ENCODE peak calls at places on chromosomes 3 and 15, in six cellular contexts. R, E, O, P, K and X are unnamed samples.

GRCh38 chr3:149625795-149626194 is 32.0 kb downstream of the WWTR1 start:
- DNase-seq in E (peak; percentile 60), P (no peak), O (no peak), K (no peak), R (no peak), X (no peak)

GRCh38 chr3:113495035-113495434 is 19.9 kb downstream of the SPICE1 start:
- DNase-seq in E (peak; percentile 47), K (peak; percentile 35), O (no peak), R (no peak), P (no peak), X (no peak)

GRCh38 chr3:170572665-170573253 is 13.1 kb downstream of the SLC7A14 start:
- DNase-seq in P (peak; percentile 40), E (peak; percentile 84), R (peak; percentile 7), K (peak; percentile 79), O (no peak), X (no peak)

GRCh38 chr3:42349765-42350594 is 60.4 kb downstream of the LYZL4 start:
- DNase-seq in R (peak; percentile 50), P (no peak), K (no peak), O (no peak), E (no peak), X (no peak)

GRCh38 chr3:154776549-154777230 is 303.4 kb upstream of the MME start:
- DNase-seq in O (no peak), R (no peak), K (no peak), E (no peak), P (no peak), X (no peak)

GRCh38 chr15:101014921-101015841 is 96.0 kb downstream of the LRRK1 start:
- DNase-seq in K (peak; percentile 45), R (peak; percentile 81), O (peak; percentile 52), P (peak; percentile 5), E (peak; percentile 52), X (peak; percentile 79)

GRCh38 chr3:25907081-25907480 is 117.2 kb downstream of the OXSM start:
- DNase-seq in P (no peak), O (no peak), K (no peak), R (no peak), E (no peak), X (no peak)

GRCh38 chr3:115533218-115533617 is 90.1 kb upstream of the GAP43 start:
- DNase-seq in K (no peak), E (no peak), P (no peak), R (no peak), O (no peak), X (no peak)

GRCh38 chr3:98839846-98840245 is 61.6 kb downstream of the DCBLD2 start:
- DNase-seq in P (no peak), R (no peak), O (no peak), K (peak; percentile 44), E (no peak), X (no peak)

DNA sequence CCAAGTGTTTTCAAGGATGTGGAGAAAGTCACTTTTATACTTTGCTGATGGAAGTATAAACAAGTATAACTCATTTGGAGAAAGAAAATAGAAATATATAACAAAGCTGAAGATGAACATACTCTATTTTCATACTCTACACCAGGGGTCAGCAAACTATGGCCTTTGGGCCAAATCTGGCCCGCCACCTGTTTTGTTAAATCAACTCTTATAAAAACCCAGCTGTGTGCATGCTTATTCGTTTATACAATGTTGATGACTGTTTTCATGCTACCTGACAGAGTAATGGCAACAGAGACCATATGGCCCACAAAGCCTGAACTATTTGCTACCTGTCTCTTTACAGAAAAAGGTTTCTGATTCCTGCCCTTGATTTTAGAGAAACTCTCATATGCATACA is 124.0 kb downstream of the NR1D2 start:
- DNase-seq in O (no peak), E (no peak), K (no peak), R (no peak), P (no peak), X (no peak)
- TF ChIP-seq CTCF in O (no peak), E (no peak), K (no peak), R (peak; percentile 57), P (no peak), X (peak; percentile 39)

DNA sequence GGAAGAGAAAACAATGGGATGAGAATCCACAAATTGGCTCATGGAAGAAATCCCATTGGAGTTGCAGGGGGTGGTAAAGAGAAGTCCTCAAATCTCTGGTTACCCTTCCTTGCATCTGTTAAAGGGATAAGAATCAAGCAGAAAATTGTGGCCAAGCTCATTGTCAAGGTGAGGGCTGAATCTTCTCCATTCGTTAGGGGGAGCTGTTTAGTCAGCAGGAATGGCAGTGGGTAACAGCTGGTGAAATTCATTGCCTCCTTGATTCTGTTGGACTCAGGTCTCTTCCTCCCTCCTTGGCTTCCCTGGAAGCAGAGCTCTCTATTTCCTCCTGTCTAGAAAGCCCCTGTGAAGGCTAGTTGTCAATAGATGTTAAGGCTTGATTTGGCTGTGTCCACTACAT is 343.1 kb upstream of the SEMA6D start:
- DNase-seq in E (peak; percentile 47), K (peak; percentile 12), R (no peak), O (no peak), P (no peak), X (no peak)
- TF ChIP-seq CTCF in E (peak; percentile 79), K (peak; percentile 65), R (no peak), O (no peak), P (no peak), X (no peak)

GRCh38 chr15:78565097-78565950 is at the start of gene CHRNA5:
- DNase-seq in P (peak; percentile 63), O (peak; percentile 72), E (peak; percentile 76), K (peak; percentile 89), R (peak; percentile 90), X (peak; percentile 98)

GRCh38 chr15:78565951-78566774 is 843 bp downstream of the CHRNA5 start:
- DNase-seq in P (no peak), E (peak; percentile 26), O (no peak), K (no peak), R (peak; percentile 26), X (peak; percentile 8)

GRCh38 chr15:78563092-78563491 is 2.2 kb upstream of the CHRNA5 start:
- DNase-seq in K (no peak), R (no peak), P (no peak), O (no peak), E (no peak), X (no peak)

GRCh38 chr15:78564743-78565096 is 600 bp upstream of the CHRNA5 start:
- DNase-seq in K (no peak), O (no peak), R (no peak), E (no peak), P (no peak), X (no peak)

GRCh38 chr15:78561490-78561889 is 3.8 kb upstream of the CHRNA5 start:
- DNase-seq in K (no peak), R (no peak), E (no peak), O (no peak), P (no peak), X (no peak)
- TF ChIP-seq CTCF in K (no peak), R (no peak), E (no peak), O (no peak), P (no peak), X (no peak)

GRCh38 chr3:20511863-20512262 is 325.9 kb upstream of the SGO1 start:
- DNase-seq in P (no peak), E (peak; percentile 61), R (peak; percentile 31), O (no peak), K (peak; percentile 72), X (no peak)
- TF ChIP-seq CTCF in P (peak; percentile 67), E (peak; percentile 66), R (peak; percentile 44), O (no peak), K (peak; percentile 77), X (peak; percentile 77)

DNA sequence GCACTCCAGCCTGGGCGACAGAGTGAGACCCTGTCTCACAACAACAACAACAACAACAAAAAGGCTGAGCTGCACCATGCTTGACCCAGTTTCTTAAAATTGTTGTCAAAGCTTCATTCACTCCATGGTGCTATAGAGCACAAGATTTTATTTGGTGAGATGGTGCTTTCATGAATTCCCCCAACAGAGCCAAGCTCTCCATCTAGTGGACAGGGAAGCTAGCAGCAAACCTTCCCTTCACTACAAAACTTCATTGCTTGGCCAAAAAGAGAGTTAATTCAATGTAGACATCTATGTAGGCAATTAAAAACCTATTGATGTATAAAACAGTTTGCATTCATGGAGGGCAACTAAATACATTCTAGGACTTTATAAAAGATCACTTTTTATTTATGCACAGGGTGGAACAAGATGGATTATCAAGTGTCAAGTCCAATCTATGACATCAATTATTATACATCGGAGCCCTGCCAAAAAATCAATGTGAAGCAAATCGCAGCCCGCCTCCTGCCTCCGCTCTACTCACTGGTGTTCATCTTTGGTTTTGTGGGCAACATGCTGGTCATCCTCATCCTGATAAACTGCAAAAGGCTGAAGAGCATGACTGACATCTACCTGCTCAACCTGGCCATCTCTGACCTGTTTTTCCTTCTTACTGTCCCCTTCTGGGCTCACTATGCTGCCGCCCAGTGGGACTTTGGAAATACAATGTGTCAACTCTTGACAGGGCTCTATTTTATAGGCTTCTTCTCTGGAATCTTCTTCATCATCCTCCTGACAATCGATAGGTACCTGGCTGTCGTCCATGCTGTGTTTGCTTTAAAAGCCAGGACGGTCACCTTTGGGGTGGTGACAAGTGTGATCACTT is 2.0 kb downstream of the CCR5 start:
- DNase-seq in P (no peak), K (peak; percentile 9), O (no peak), R (no peak), E (peak; percentile 40), X (no peak)
- TF ChIP-seq CTCF in P (peak; percentile 70), K (peak; percentile 78), O (no peak), R (peak; percentile 62), E (peak; percentile 79), X (peak; percentile 58)

DNA sequence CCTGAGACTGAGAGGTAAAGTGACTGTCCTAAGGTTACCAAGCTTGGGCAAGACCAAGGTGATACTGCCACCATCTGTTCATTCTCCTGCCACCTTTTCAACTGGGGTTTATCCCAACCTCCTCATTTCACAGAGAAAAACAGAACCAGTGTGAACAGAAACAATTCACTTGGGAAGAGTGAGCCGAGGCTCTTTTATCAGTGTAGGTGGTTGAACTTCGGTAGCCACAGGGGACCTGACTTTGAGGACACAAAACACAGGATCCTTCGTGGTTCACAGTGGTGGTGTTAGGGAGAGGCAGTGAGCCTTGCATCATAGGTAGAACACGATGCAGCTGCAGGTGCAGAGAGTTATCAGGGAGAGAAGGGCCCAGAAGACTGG is 72.8 kb upstream of the ICE2 start:
- DNase-seq in O (no peak), R (no peak), P (no peak), K (no peak), E (peak; percentile 28), X (no peak)
- TF ChIP-seq CTCF in O (no peak), R (peak; percentile 2), P (peak; percentile 31), K (peak; percentile 16), E (peak; percentile 36), X (no peak)

GRCh38 chr3:14544282-14545250 is 4.4 kb upstream of the GRIP2 start:
- DNase-seq in E (no peak), R (no peak), P (no peak), K (no peak), O (no peak), X (no peak)
- TF ChIP-seq CTCF in E (no peak), R (no peak), P (no peak), K (peak; percentile 0), O (no peak), X (no peak)

GRCh38 chr3:180018588-180018987 is 18.1 kb downstream of the PEX5L start:
- DNase-seq in E (no peak), K (no peak), O (no peak), P (no peak), R (no peak), X (no peak)
- TF ChIP-seq CTCF in E (peak; percentile 9), K (no peak), O (no peak), P (peak; percentile 8), R (no peak), X (no peak)